ENCODE peak calls at places on chromosomes 12 and 14, in six cellular contexts. E, A, V, S, B and C are unnamed samples. For H3K27me3, the result is how much of the 10 kb centered on the place peaks cover.

GRCh38 chr12:89080797-89081470 is 271.4 kb downstream of the DUSP6 start:
- DNase-seq in A (no peak), B (peak), E (no peak), V (no peak), S (no peak), C (no peak)

GRCh38 chr14:34906287-34906686 is 31.1 kb upstream of the BAZ1A start:
- DNase-seq in B (no peak), S (no peak), A (no peak), V (no peak), E (no peak), C (no peak)

GRCh38 chr12:61043838-61044237 is 1216.4 kb upstream of the USP15 start:
- DNase-seq in S (no peak), A (no peak), B (no peak), E (no peak), V (no peak), C (no peak)

GRCh38 chr12:68159681-68160304 is at the start of gene IFNG:
- DNase-seq in E (no peak), A (no peak), S (no peak), V (no peak), B (no peak), C (no peak)

GRCh38 chr12:124338876-124339603 is 44.1 kb downstream of the RFLNA start:
- DNase-seq in B (no peak), E (no peak), V (no peak), A (no peak), S (no peak), C (no peak)

GRCh38 chr12:101042211-101042610 is 167.8 kb downstream of the SLC5A8 start:
- DNase-seq in E (no peak), B (no peak), S (no peak), A (no peak), V (no peak), C (no peak)

GRCh38 chr14:96390965-96391292 is 999 bp upstream of the AK7 start:
- DNase-seq in B (no peak), A (no peak), S (no peak), E (no peak), V (no peak), C (no peak)

GRCh38 chr14:92495041-92495440 is 18.5 kb upstream of the RIN3 start:
- DNase-seq in E (no peak), B (peak), V (no peak), A (no peak), S (no peak), C (no peak)

GRCh38 chr12:63294327-63294632 is 143.3 kb upstream of the AVPR1A start:
- DNase-seq in S (no peak), E (no peak), A (no peak), V (no peak), B (peak), C (no peak)

GRCh38 chr14:78519863-78520262 is 349.7 kb downstream of the NRXN3 start:
- DNase-seq in A (peak), S (peak), V (no peak), B (peak), E (no peak), C (no peak)

GRCh38 chr12:69161835-69162234 is 77.5 kb upstream of the CPSF6 start:
- DNase-seq in S (no peak), B (no peak), A (no peak), V (no peak), E (no peak), C (no peak)

GRCh38 chr12:116454950-116455447 is 104.2 kb upstream of the MAP1LC3B2 start:
- DNase-seq in S (no peak), B (peak), A (no peak), E (no peak), V (no peak), C (no peak)

GRCh38 chr12:116454076-116454475 is 105.1 kb upstream of the MAP1LC3B2 start:
- DNase-seq in B (no peak), V (no peak), E (no peak), A (no peak), S (no peak), C (no peak)

GRCh38 chr12:116456683-116457082 is 102.5 kb upstream of the MAP1LC3B2 start:
- DNase-seq in E (no peak), S (no peak), A (no peak), B (no peak), V (no peak), C (peak)

GRCh38 chr12:116455540-116456306 is 103.5 kb upstream of the MAP1LC3B2 start:
- DNase-seq in A (no peak), B (peak), E (peak), S (peak), V (peak), C (peak)

DNA sequence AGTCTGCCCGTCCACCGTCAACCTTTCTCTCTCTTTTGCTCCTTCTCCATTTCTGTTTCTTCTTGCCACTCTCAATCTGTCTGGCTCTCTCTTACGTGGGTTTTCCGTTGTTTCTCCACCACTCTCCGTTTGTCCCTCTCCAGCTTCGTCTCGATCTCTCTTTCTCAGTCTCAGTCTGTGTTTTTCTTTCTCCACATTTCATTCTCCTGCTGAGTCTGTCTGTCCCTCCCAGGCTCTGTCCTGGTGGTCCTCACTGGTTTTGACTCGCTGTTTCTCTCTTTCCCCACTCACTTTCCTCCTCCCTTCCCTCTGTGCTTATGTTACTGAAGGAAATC is 102.9 kb upstream of the MAP1LC3B2 start:
- DNase-seq in A (no peak), V (no peak), S (no peak), E (no peak), B (no peak), C (no peak)
- H3K27ac ChIP-seq in A (no peak), V (peak), S (peak), E (peak), B (peak), C (peak)

GRCh38 chr12:77813558-77813957 is 17.1 kb upstream of the NAV3 start:
- DNase-seq in A (no peak), E (no peak), B (no peak), V (no peak), S (no peak), C (no peak)

GRCh38 chr12:77814361-77814760 is 16.3 kb upstream of the NAV3 start:
- DNase-seq in S (no peak), E (no peak), V (no peak), A (no peak), B (no peak), C (no peak)

GRCh38 chr12:77816196-77816595 is 14.5 kb upstream of the NAV3 start:
- DNase-seq in A (no peak), V (no peak), E (no peak), S (no peak), B (no peak), C (no peak)
- H3K27me3 ChIP-seq in A (under half), V (under half), E (under half), S (under half), B (under half), C (under half)

DNA sequence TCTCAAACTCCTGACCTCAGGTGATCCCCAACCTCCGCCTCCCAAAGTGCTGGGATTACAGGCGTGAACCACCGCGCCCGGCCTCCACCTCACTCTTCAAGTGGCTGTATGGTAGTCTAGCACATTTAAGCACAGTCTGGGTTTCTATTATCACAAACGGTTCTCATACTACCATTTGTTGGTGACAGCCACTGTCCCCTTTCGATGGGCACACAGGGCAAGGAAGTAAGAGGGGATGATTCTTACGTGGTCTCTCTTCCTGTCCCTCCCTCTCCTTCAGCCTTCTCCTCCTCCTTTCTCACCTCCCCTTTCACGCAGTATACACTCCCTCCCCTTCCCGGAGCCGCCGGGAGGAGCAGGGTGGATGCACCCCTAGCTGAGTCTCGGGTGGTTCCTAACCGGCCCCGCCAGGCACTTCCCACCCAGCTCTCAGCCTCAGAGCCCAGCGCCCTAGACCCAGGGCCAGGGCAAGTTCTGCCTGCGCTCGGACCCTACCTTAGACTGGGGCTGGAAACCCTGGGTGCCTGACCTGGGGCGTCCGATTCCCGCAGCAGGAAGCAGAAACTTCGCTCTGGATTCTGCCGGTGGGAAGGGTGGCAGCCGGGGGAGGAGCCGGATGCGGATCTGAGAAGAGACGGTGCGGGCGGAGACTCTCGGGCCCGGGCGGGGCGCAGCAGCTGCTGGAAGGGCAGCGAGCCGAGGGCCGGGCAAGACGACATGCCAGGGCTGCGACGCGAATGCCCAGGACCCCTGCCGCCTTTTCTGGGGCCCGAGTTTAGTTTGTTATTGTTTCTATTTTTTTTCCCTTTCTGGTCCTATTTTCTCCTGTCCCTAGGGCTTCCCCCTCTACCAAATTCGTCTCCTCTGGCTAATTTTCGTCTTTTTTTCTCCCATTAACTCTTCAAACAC is at the start of gene TEP1:
- DNase-seq in S (peak), A (peak), E (peak), V (peak), B (peak), C (peak)
- TF ChIP-seq POLR2A in S (peak), A (peak), E (peak), V (peak), B (peak), C (peak)

DNA sequence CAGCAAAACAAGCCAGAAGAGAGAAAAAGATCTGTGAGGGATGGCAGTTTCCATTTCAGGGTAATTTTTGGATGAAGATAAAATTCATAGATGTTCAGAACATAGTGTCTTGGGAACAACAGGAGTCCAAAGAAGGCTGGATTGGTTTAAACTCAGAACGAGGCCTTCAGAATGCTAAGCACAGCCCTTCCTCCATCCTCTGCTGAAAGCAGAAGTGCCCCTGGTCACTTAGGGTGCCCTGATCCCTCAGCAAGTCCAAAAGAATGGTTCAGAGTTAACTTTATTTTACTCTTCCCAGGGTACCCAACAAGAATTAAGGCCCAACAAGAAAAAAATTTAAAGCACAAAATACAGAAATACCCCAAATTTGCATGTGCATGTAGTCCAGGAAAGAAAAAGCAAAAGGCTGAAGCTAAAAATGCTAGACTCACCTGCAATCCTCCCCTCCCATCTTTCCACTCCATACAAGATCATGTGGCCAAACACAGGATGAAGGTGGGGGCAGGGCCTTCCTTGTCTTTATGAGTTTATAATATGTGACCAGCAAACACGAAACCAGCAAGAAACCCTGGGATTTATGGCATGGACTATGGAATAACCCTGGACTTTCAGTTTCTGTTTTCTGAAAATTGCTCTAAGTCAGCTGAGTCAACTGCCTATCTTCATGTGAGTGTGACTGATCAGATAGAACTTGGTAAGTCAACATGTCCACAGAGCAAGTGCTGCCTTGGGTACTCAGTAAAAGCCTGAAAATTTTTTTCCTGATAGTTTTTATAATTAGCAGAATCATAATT is 21.2 kb downstream of the MAX start:
- DNase-seq in A (no peak), B (peak), E (no peak), V (no peak), S (peak), C (no peak)
- H3K27ac ChIP-seq in A (no peak), B (no peak), E (peak), V (no peak), S (peak), C (peak)

GRCh38 chr12:2581293-2582045 is 213.3 kb upstream of the FKBP4 start:
- DNase-seq in S (no peak), E (no peak), A (no peak), V (no peak), B (no peak), C (no peak)

GRCh38 chr12:2575245-2575644 is 219.5 kb upstream of the FKBP4 start:
- DNase-seq in A (no peak), V (no peak), B (no peak), E (no peak), S (no peak), C (no peak)

GRCh38 chr12:2580821-2581220 is 213.9 kb upstream of the FKBP4 start:
- DNase-seq in E (no peak), S (no peak), A (no peak), B (peak), V (no peak), C (no peak)

GRCh38 chr12:2578772-2579171 is 216.0 kb upstream of the FKBP4 start:
- DNase-seq in B (no peak), S (peak), V (no peak), A (no peak), E (no peak), C (no peak)

GRCh38 chr12:2578191-2578590 is 216.6 kb upstream of the FKBP4 start:
- DNase-seq in E (no peak), A (no peak), S (no peak), B (no peak), V (no peak), C (no peak)
- H3K27me3 ChIP-seq in E (under half), A (under half), S (under half), B (under half), V (under half), C (under half)

GRCh38 chr12:133130038-133130807 is at the start of the genes ZNF10 and ZNF891:
- DNase-seq in B (peak), S (peak), A (peak), V (peak), E (peak), C (peak)
- TF ChIP-seq POLR2A in B (peak), S (peak), A (peak), V (peak), E (peak), C (peak)